ENCODE peak calls at places on chromosomes 16 and 17, in eight cellular contexts. U is AG04450, K is neural progenitor cell, E is sigmoid colon, S is cardiac fibroblast, H is Peyer's patch, V is OCI-LY7, T is colonic mucosa. I is an unnamed sample.

GRCh38 chr17:17940451-17940911 is 31.7 kb downstream of the TOM1L2 start:
- DNase-seq in U (no peak), K (no peak), E (no peak), S (peak), H (peak), V (no peak), T (no peak), I (no peak)

GRCh38 chr17:36197389-36197708 is 791 bp upstream of the CCL3L1 start:
- DNase-seq in U (no peak), K (no peak), E (no peak), S (no peak), H (no peak), V (no peak), T (no peak), I (no peak)

GRCh38 chr16:85027968-85028637 is 508 bp downstream of the KIAA0513 start:
- DNase-seq in U (no peak), K (peak), E (no peak), S (no peak), H (peak), V (peak), T (peak), I (no peak)

GRCh38 chr16:54928421-54929089 is 2.1 kb upstream of the IRX5 start:
- DNase-seq in U (no peak), K (peak), E (no peak), S (peak), H (no peak), V (peak), T (no peak), I (no peak)

GRCh38 chr17:51427259-51428255 is 167.2 kb downstream of the UTP18 start:
- DNase-seq in U (no peak), K (no peak), E (no peak), S (no peak), H (no peak), V (no peak), T (no peak), I (no peak)

GRCh38 chr17:45692661-45693060 is 91.5 kb upstream of the CRHR1 start:
- DNase-seq in U (no peak), K (no peak), E (peak), S (no peak), H (no peak), V (no peak), T (no peak), I (no peak)

GRCh38 chr16:31333686-31334649 is 21.0 kb upstream of the ITGAX start:
- DNase-seq in U (no peak), K (peak), E (peak), S (peak), H (peak), V (peak), T (no peak), I (no peak)

GRCh38 chr16:22304411-22304810 is 7.2 kb downstream of the POLR3E start:
- DNase-seq in U (no peak), K (no peak), E (no peak), S (no peak), H (no peak), V (no peak), T (no peak), I (no peak)

GRCh38 chr16:68297908-68298307 is 12.8 kb downstream of the SLC7A6OS start:
- DNase-seq in U (no peak), K (no peak), E (no peak), S (peak), H (no peak), V (no peak), T (no peak), I (no peak)

GRCh38 chr16:89193576-89194293 is 6.6 kb downstream of the SLC22A31 start:
- DNase-seq in U (no peak), K (peak), E (no peak), S (no peak), H (no peak), V (no peak), T (no peak), I (no peak)
- TF ChIP-seq CTCF in U (no peak), K (no peak), E (no peak), S (no peak), H (no peak), V (no peak), T (no peak), I (no peak)

GRCh38 chr16:1420111-1420539 is 422 bp downstream of the UQCC4 start:
- DNase-seq in U (no peak), K (no peak), E (no peak), S (no peak), H (no peak), V (no peak), T (no peak), I (no peak)
- H3K4me3 ChIP-seq in U (peak), K (peak), E (peak), S (peak), H (peak), V (peak), T (peak), I (peak)

GRCh38 chr17:80891096-80892018 is 100.3 kb upstream of the CHMP6 start:
- DNase-seq in U (peak), K (no peak), E (peak), S (peak), H (peak), V (no peak), T (no peak), I (peak)
- TF ChIP-seq CTCF in U (no peak), K (no peak), E (peak), S (peak), H (no peak), V (peak), T (no peak), I (no peak)

GRCh38 chr17:40315206-40315605 is 6.2 kb downstream of the RARA start:
- DNase-seq in U (no peak), K (no peak), E (no peak), S (no peak), H (peak), V (no peak), T (no peak), I (no peak)

GRCh38 chr17:40314557-40314953 is 5.6 kb downstream of the RARA start:
- DNase-seq in U (peak), K (no peak), E (peak), S (peak), H (peak), V (no peak), T (peak), I (no peak)

GRCh38 chr17:40312131-40312731 is 3.3 kb downstream of the RARA start:
- DNase-seq in U (no peak), K (no peak), E (peak), S (no peak), H (peak), V (no peak), T (no peak), I (no peak)

GRCh38 chr17:40312893-40313659 is 4.1 kb downstream of the RARA start:
- DNase-seq in U (no peak), K (no peak), E (peak), S (no peak), H (peak), V (no peak), T (no peak), I (no peak)

GRCh38 chr17:40313660-40314556 is 4.9 kb downstream of the RARA start:
- DNase-seq in U (no peak), K (no peak), E (no peak), S (no peak), H (no peak), V (no peak), T (no peak), I (no peak)
- H3K4me3 ChIP-seq in U (no peak), K (no peak), E (no peak), S (no peak), H (no peak), V (no peak), T (no peak), I (no peak)

GRCh38 chr17:78184868-78185267 is 2.0 kb downstream of the TK1 start:
- DNase-seq in U (no peak), K (no peak), E (no peak), S (no peak), H (no peak), V (no peak), T (no peak), I (no peak)
- TF ChIP-seq CTCF in U (no peak), K (no peak), E (no peak), S (no peak), H (no peak), V (no peak), T (no peak), I (no peak)